ENCODE peak calls at places on chromosomes 6 and 20, in seven cellular contexts. K is HCT116, X is GM12878, O is HepG2, P is SK-N-SH, W is K562, F is H1. H is an unnamed sample.

GRCh38 chr6:4577406-4577805 is 198.8 kb upstream of the CDYL start:
- DNase-seq in K (no peak), W (no peak), O (no peak), P (no peak), X (no peak), F (no peak), H (no peak)

GRCh38 chr20:8901237-8902025 is 167.5 kb upstream of the PLCB4 start:
- DNase-seq in P (no peak), K (no peak), O (no peak), F (no peak), W (no peak), X (no peak), H (no peak)

GRCh38 chr6:167552961-167553360 is 228.1 kb downstream of the TTLL2 start:
- DNase-seq in X (no peak), F (no peak), W (no peak), K (no peak), P (no peak), O (no peak), H (no peak)

GRCh38 chr6:86192123-86192522 is 549.4 kb upstream of the SYNCRIP start:
- DNase-seq in F (no peak), K (peak), X (no peak), O (peak), P (no peak), W (peak), H (no peak)

GRCh38 chr20:13220857-13221297 is at the start of gene ISM1:
- DNase-seq in F (no peak), O (no peak), P (peak), W (no peak), K (no peak), X (no peak), H (peak)

GRCh38 chr20:34570859-34571306 is 12.4 kb downstream of the MAP1LC3A start:
- DNase-seq in X (no peak), W (peak), P (no peak), K (no peak), O (no peak), F (no peak), H (no peak)

GRCh38 chr20:41476013-41476441 is 109.4 kb upstream of the EMILIN3 start:
- DNase-seq in X (no peak), K (no peak), F (no peak), O (no peak), W (no peak), P (no peak), H (peak)

GRCh38 chr6:24720131-24720603 is 1.2 kb upstream of the C6orf62 start:
- DNase-seq in K (no peak), W (peak), F (no peak), X (no peak), O (peak), P (peak), H (peak)

GRCh38 chr6:7687145-7688113 is 38.5 kb upstream of the BMP6 start:
- DNase-seq in K (no peak), F (no peak), W (no peak), X (no peak), P (no peak), O (peak), H (no peak)

GRCh38 chr20:5687884-5688283 is 62.3 kb upstream of the SHLD1 start:
- DNase-seq in O (no peak), P (no peak), X (no peak), F (no peak), K (no peak), W (no peak), H (no peak)

GRCh38 chr20:14335122-14335521 is 2.3 kb downstream of the FLRT3 start:
- DNase-seq in O (no peak), P (no peak), X (no peak), K (no peak), F (no peak), W (no peak), H (no peak)

GRCh38 chr6:110746680-110747079 is 68.6 kb downstream of the CDK19 start:
- DNase-seq in W (no peak), F (no peak), X (no peak), O (peak), P (no peak), K (no peak), H (no peak)

GRCh38 chr6:163759542-163759941 is 345.0 kb downstream of the QKI start:
- DNase-seq in P (no peak), X (no peak), O (no peak), F (no peak), W (no peak), K (no peak), H (no peak)

GRCh38 chr6:138420356-138420755 is 16.3 kb downstream of the HEBP2 start:
- DNase-seq in X (no peak), F (no peak), O (no peak), P (no peak), K (no peak), W (no peak), H (no peak)

GRCh38 chr6:164266851-164267250 is 852.3 kb downstream of the QKI start:
- DNase-seq in X (no peak), W (no peak), O (no peak), P (no peak), F (no peak), K (no peak), H (no peak)

GRCh38 chr20:53827292-53827995 is 233.8 kb upstream of the ZNF217 start:
- DNase-seq in F (no peak), X (no peak), W (no peak), O (no peak), K (no peak), P (no peak), H (no peak)

GRCh38 chr20:14729390-14729789 is 392.0 kb upstream of the FLRT3 start:
- DNase-seq in W (no peak), F (no peak), P (no peak), X (no peak), O (no peak), K (no peak), H (peak)

GRCh38 chr20:37524859-37525708 is 2.6 kb downstream of the BLCAP start:
- DNase-seq in K (no peak), O (no peak), P (no peak), F (no peak), W (no peak), X (no peak), H (no peak)

GRCh38 chr6:138107078-138107751 is at the start of gene PERP:
- DNase-seq in O (peak), W (peak), P (peak), K (peak), X (no peak), F (no peak), H (peak)

GRCh38 chr6:139129284-139129683 is 5.6 kb upstream of the HECA start:
- DNase-seq in X (no peak), O (no peak), P (no peak), F (no peak), W (no peak), K (no peak), H (no peak)

GRCh38 chr6:30998785-30999184 is 11.5 kb upstream of the MUC22 start:
- DNase-seq in O (no peak), W (no peak), P (no peak), K (no peak), X (no peak), F (no peak), H (peak)

GRCh38 chr20:50450961-50451752 is 59.0 kb upstream of the PTPN1 start:
- DNase-seq in F (no peak), P (no peak), W (peak), O (peak), X (peak), K (no peak), H (no peak)

GRCh38 chr20:5569021-5569420 is 181.2 kb upstream of the SHLD1 start:
- DNase-seq in F (no peak), O (peak), W (peak), P (peak), X (no peak), K (peak), H (peak)

GRCh38 chr20:46784450-46785127 is 75.1 kb downstream of the SLC2A10 start:
- DNase-seq in P (no peak), K (no peak), O (peak), F (no peak), X (no peak), W (no peak), H (no peak)

GRCh38 chr6:158707826-158708225 is 58.0 kb downstream of the SYTL3 start:
- DNase-seq in W (no peak), K (no peak), X (no peak), F (no peak), P (no peak), O (no peak), H (no peak)

GRCh38 chr6:154397491-154398195 is 41.0 kb upstream of the IPCEF1 start:
- DNase-seq in O (no peak), K (no peak), F (no peak), P (no peak), X (no peak), W (no peak), H (no peak)

GRCh38 chr6:29964904-29965872 is 22.9 kb downstream of the HLA-A start:
- DNase-seq in F (peak), K (peak), P (peak), W (peak), O (peak), X (peak), H (peak)

GRCh38 chr20:32464401-32465091 is 106.4 kb downstream of the ASXL1 start:
- DNase-seq in W (no peak), O (no peak), P (no peak), X (no peak), F (no peak), K (no peak), H (no peak)

GRCh38 chr20:56624786-56625681 is 4.1 kb upstream of the TFAP2C start:
- DNase-seq in K (no peak), X (no peak), W (no peak), F (no peak), O (no peak), P (peak), H (no peak)

GRCh38 chr6:72683797-72684196 is 61.9 kb downstream of the KCNQ5 start:
- DNase-seq in W (no peak), K (no peak), O (no peak), F (no peak), X (peak), P (no peak), H (no peak)

GRCh38 chr20:46204594-46205205 is 86.6 kb downstream of the CD40 start:
- DNase-seq in X (no peak), P (no peak), F (no peak), W (no peak), K (no peak), O (no peak), H (no peak)

GRCh38 chr6:28725890-28726348 is 197.9 kb downstream of the TRIM27 start:
- DNase-seq in F (peak), O (peak), W (peak), K (no peak), X (no peak), P (no peak), H (no peak)

GRCh38 chr6:7108964-7109836 is 1.4 kb downstream of the RREB1 start:
- DNase-seq in W (peak), O (peak), X (no peak), F (no peak), K (no peak), P (peak), H (peak)

GRCh38 chr20:48831702-48832422 is 4.1 kb upstream of the PREX1 start:
- DNase-seq in P (no peak), X (no peak), K (no peak), F (no peak), W (peak), O (no peak), H (no peak)

GRCh38 chr6:145139451-145139850 is 595.9 kb downstream of the EPM2A start:
- DNase-seq in P (peak), F (no peak), O (no peak), K (no peak), W (no peak), X (no peak), H (no peak)

GRCh38 chr6:37149750-37150149 is 20.2 kb upstream of the PIM1 start:
- DNase-seq in O (no peak), K (no peak), W (no peak), X (no peak), F (no peak), P (no peak), H (no peak)

GRCh38 chr6:4929319-4929718 is 74.5 kb downstream of the RPP40 start:
- DNase-seq in P (no peak), K (no peak), O (no peak), W (no peak), F (no peak), X (no peak), H (no peak)

GRCh38 chr6:101543796-101544195 is 150.3 kb downstream of the GRIK2 start:
- DNase-seq in X (no peak), F (no peak), P (no peak), K (no peak), O (no peak), W (no peak), H (no peak)

GRCh38 chr6:13383280-13384163 is 55.2 kb upstream of the TBC1D7 start:
- DNase-seq in W (no peak), K (no peak), X (peak), F (no peak), P (no peak), O (peak), H (peak)

GRCh38 chr6:63740709-63741108 is 105.1 kb downstream of the PHF3 start:
- DNase-seq in P (no peak), O (no peak), F (no peak), X (no peak), W (no peak), K (peak), H (no peak)

GRCh38 chr6:63739094-63739687 is 103.6 kb downstream of the PHF3 start:
- DNase-seq in O (peak), W (no peak), F (no peak), K (no peak), P (no peak), X (no peak), H (no peak)

GRCh38 chr6:63744810-63745209 is 109.2 kb downstream of the PHF3 start:
- DNase-seq in P (no peak), K (no peak), W (no peak), X (no peak), F (no peak), O (no peak), H (no peak)

GRCh38 chr6:63743691-63744090 is 108.1 kb downstream of the PHF3 start:
- DNase-seq in K (no peak), F (no peak), O (no peak), P (no peak), X (no peak), W (no peak), H (no peak)

DNA sequence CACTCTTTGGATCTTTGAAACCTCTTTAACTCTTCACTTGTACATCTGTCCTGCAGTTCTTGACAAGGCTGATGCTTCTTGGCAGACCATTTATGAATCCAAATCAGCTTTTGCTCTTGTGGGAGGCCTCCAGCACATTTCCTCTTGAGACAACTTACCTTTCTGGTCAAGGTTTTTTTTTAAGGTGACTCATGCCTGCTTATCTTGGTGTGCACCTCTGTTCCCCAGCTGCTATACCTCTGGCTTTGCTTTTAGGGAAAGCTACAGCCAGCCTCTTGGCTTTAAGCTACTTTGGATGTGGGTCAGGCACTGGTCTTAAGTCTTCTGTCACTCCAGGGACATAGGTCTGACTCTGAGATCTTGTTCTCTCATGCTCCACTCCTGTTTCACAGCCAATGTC is 106.5 kb downstream of the PHF3 start:
- DNase-seq in F (no peak), K (no peak), O (no peak), X (no peak), P (no peak), W (no peak), H (no peak)
- TF ChIP-seq JUND in F (no peak), K (peak), O (no peak), X (no peak), P (no peak), W (no peak), H (no peak)

GRCh38 chr6:44969446-44970175 is 358.5 kb upstream of the RUNX2 start:
- DNase-seq in K (no peak), O (no peak), P (no peak), F (no peak), X (no peak), W (no peak), H (no peak)

GRCh38 chr6:44972710-44973109 is 355.4 kb upstream of the RUNX2 start:
- DNase-seq in K (no peak), P (no peak), W (no peak), O (no peak), F (no peak), X (no peak), H (no peak)

GRCh38 chr6:44977406-44977740 is 350.8 kb upstream of the RUNX2 start:
- DNase-seq in X (no peak), K (no peak), O (no peak), F (no peak), P (no peak), W (no peak), H (no peak)

GRCh38 chr6:44976677-44977405 is 351.3 kb upstream of the RUNX2 start:
- DNase-seq in P (no peak), W (no peak), F (no peak), X (peak), O (no peak), K (no peak), H (no peak)

GRCh38 chr6:44974511-44974910 is 353.6 kb upstream of the RUNX2 start:
- DNase-seq in O (no peak), X (no peak), P (no peak), W (peak), K (no peak), F (no peak), H (no peak)
- TF ChIP-seq JUND in O (no peak), X (no peak), P (no peak), W (peak), K (no peak), F (no peak), H (no peak)

GRCh38 chr20:62631336-62632317 is 10.7 kb upstream of the SLCO4A1 start:
- DNase-seq in P (no peak), F (no peak), W (no peak), K (no peak), O (no peak), X (no peak), H (no peak)
- TF ChIP-seq JUND in P (no peak), F (no peak), W (no peak), K (no peak), O (no peak), X (no peak), H (no peak)

GRCh38 chr6:136677822-136678221 is 114.5 kb downstream of the MAP3K5 start:
- DNase-seq in X (no peak), O (no peak), W (no peak), K (no peak), P (no peak), F (no peak), H (peak)
- TF ChIP-seq JUND in X (no peak), O (no peak), W (no peak), K (peak), P (no peak), F (no peak), H (no peak)